ENCODE peak calls at places on chromosomes 12 and 14, in ten cellular contexts. One of them, this sample, is unnamed.
A peak's percentile ranks its signal among the peaks of the same experiment; 100 is the strongest.

GRCh38 chr14:55448146-55448614 is 7.8 kb upstream of the TBPL2 start:
- DNase-seq in astrocyte: peak; percentile 97
- DNase-seq in neural progenitor cell: no peak
- DNase-seq in PC-3: peak; percentile 100
- DNase-seq in tibial artery: no peak
- DNase-seq in aorta: peak; percentile 89
- DNase-seq in kidney: no peak
- DNase-seq in cardiac muscle cell: peak; percentile 85
- DNase-seq in CD8-positive, alpha-beta memory T cell: no peak
- DNase-seq in transverse colon: peak; percentile 60
- DNase-seq in this sample: peak; percentile 99

GRCh38 chr12:92551853-92552397 is 150.9 kb upstream of the PLEKHG7 start:
- DNase-seq in neural progenitor cell: no peak
- DNase-seq in astrocyte: peak; percentile 74
- DNase-seq in aorta: no peak
- DNase-seq in CD8-positive, alpha-beta memory T cell: no peak
- DNase-seq in PC-3: peak; percentile 68
- DNase-seq in kidney: no peak
- DNase-seq in transverse colon: no peak
- DNase-seq in tibial artery: no peak
- DNase-seq in cardiac muscle cell: no peak
- DNase-seq in this sample: peak; percentile 95

GRCh38 chr14:61699092-61699491 is 3.8 kb downstream of the HIF1A start:
- DNase-seq in CD8-positive, alpha-beta memory T cell: no peak
- DNase-seq in tibial artery: no peak
- DNase-seq in PC-3: no peak
- DNase-seq in neural progenitor cell: peak; percentile 17
- DNase-seq in transverse colon: no peak
- DNase-seq in astrocyte: no peak
- DNase-seq in kidney: no peak
- DNase-seq in aorta: no peak
- DNase-seq in cardiac muscle cell: peak; percentile 68
- DNase-seq in this sample: no peak

GRCh38 chr14:100994757-100995156 is 91.2 kb upstream of the RTL1 start:
- DNase-seq in PC-3: peak; percentile 42
- DNase-seq in neural progenitor cell: no peak
- DNase-seq in CD8-positive, alpha-beta memory T cell: no peak
- DNase-seq in aorta: no peak
- DNase-seq in cardiac muscle cell: no peak
- DNase-seq in kidney: no peak
- DNase-seq in astrocyte: no peak
- DNase-seq in tibial artery: no peak
- DNase-seq in transverse colon: no peak
- DNase-seq in this sample: no peak

GRCh38 chr12:53694746-53695145 is 18.9 kb upstream of the ATP5MC2 start:
- DNase-seq in kidney: no peak
- DNase-seq in tibial artery: no peak
- DNase-seq in aorta: no peak
- DNase-seq in CD8-positive, alpha-beta memory T cell: no peak
- DNase-seq in PC-3: no peak
- DNase-seq in transverse colon: no peak
- DNase-seq in neural progenitor cell: peak; percentile 38
- DNase-seq in astrocyte: no peak
- DNase-seq in cardiac muscle cell: no peak
- DNase-seq in this sample: no peak

GRCh38 chr12:42090899-42091298 is 53.8 kb downstream of the GXYLT1 start:
- DNase-seq in PC-3: peak; percentile 64
- DNase-seq in tibial artery: no peak
- DNase-seq in CD8-positive, alpha-beta memory T cell: no peak
- DNase-seq in kidney: no peak
- DNase-seq in astrocyte: peak; percentile 88
- DNase-seq in neural progenitor cell: no peak
- DNase-seq in transverse colon: no peak
- DNase-seq in cardiac muscle cell: peak; percentile 67
- DNase-seq in aorta: no peak
- DNase-seq in this sample: peak; percentile 62

GRCh38 chr12:25583545-25583944 is 30.5 kb upstream of the LMNTD1 start:
- DNase-seq in PC-3: peak; percentile 46
- DNase-seq in neural progenitor cell: peak; percentile 17
- DNase-seq in CD8-positive, alpha-beta memory T cell: no peak
- DNase-seq in kidney: no peak
- DNase-seq in cardiac muscle cell: peak; percentile 81
- DNase-seq in astrocyte: peak; percentile 29
- DNase-seq in transverse colon: no peak
- DNase-seq in aorta: no peak
- DNase-seq in tibial artery: no peak
- DNase-seq in this sample: no peak

GRCh38 chr12:49706351-49707126 is 666 bp downstream of the FMNL3 start:
- DNase-seq in cardiac muscle cell: peak; percentile 50
- DNase-seq in neural progenitor cell: peak; percentile 74
- DNase-seq in tibial artery: peak; percentile 79
- DNase-seq in CD8-positive, alpha-beta memory T cell: peak; percentile 49
- DNase-seq in kidney: peak; percentile 86
- DNase-seq in aorta: peak; percentile 81
- DNase-seq in transverse colon: peak; percentile 18
- DNase-seq in astrocyte: peak; percentile 20
- DNase-seq in PC-3: no peak
- DNase-seq in this sample: no peak

GRCh38 chr12:100348657-100349454 is 8.0 kb upstream of the SLC17A8 start:
- DNase-seq in PC-3: peak; percentile 66
- DNase-seq in cardiac muscle cell: peak; percentile 55
- DNase-seq in tibial artery: no peak
- DNase-seq in kidney: no peak
- DNase-seq in CD8-positive, alpha-beta memory T cell: no peak
- DNase-seq in astrocyte: peak; percentile 4
- DNase-seq in neural progenitor cell: peak; percentile 57
- DNase-seq in transverse colon: no peak
- DNase-seq in aorta: no peak
- DNase-seq in this sample: no peak

GRCh38 chr14:34713681-34714319 is 593 bp downstream of the CFL2 start:
- DNase-seq in transverse colon: peak; percentile 37
- DNase-seq in kidney: peak; percentile 68
- DNase-seq in cardiac muscle cell: peak; percentile 59
- DNase-seq in astrocyte: peak; percentile 83
- DNase-seq in CD8-positive, alpha-beta memory T cell: no peak
- DNase-seq in tibial artery: peak; percentile 68
- DNase-seq in aorta: peak; percentile 79
- DNase-seq in PC-3: peak; percentile 68
- DNase-seq in neural progenitor cell: peak; percentile 26
- DNase-seq in this sample: no peak

GRCh38 chr12:52279683-52280318 is 5.4 kb downstream of the KRT86 start:
- DNase-seq in tibial artery: no peak
- DNase-seq in neural progenitor cell: peak; percentile 46
- DNase-seq in kidney: no peak
- DNase-seq in CD8-positive, alpha-beta memory T cell: no peak
- DNase-seq in aorta: no peak
- DNase-seq in cardiac muscle cell: peak; percentile 9
- DNase-seq in PC-3: peak; percentile 26
- DNase-seq in astrocyte: peak; percentile 66
- DNase-seq in transverse colon: no peak
- DNase-seq in this sample: no peak

GRCh38 chr12:96824074-96824837 is 82.8 kb upstream of the NEDD1 start:
- DNase-seq in CD8-positive, alpha-beta memory T cell: no peak
- DNase-seq in kidney: no peak
- DNase-seq in transverse colon: no peak
- DNase-seq in cardiac muscle cell: no peak
- DNase-seq in aorta: no peak
- DNase-seq in astrocyte: no peak
- DNase-seq in neural progenitor cell: no peak
- DNase-seq in tibial artery: no peak
- DNase-seq in PC-3: no peak
- DNase-seq in this sample: no peak

GRCh38 chr12:50365709-50366406 is 30.6 kb downstream of the FAM186A start:
- DNase-seq in PC-3: no peak
- DNase-seq in CD8-positive, alpha-beta memory T cell: no peak
- DNase-seq in transverse colon: no peak
- DNase-seq in astrocyte: no peak
- DNase-seq in cardiac muscle cell: no peak
- DNase-seq in aorta: no peak
- DNase-seq in tibial artery: no peak
- DNase-seq in kidney: no peak
- DNase-seq in neural progenitor cell: no peak
- DNase-seq in this sample: no peak

GRCh38 chr12:110284597-110284996 is 3.5 kb downstream of the ATP2A2 start:
- DNase-seq in kidney: no peak
- DNase-seq in neural progenitor cell: no peak
- DNase-seq in astrocyte: no peak
- DNase-seq in CD8-positive, alpha-beta memory T cell: no peak
- DNase-seq in transverse colon: no peak
- DNase-seq in aorta: no peak
- DNase-seq in tibial artery: no peak
- DNase-seq in PC-3: peak; percentile 46
- DNase-seq in cardiac muscle cell: no peak
- DNase-seq in this sample: no peak

GRCh38 chr14:104370256-104370870 is 209.2 kb upstream of the C14orf180 start:
- DNase-seq in transverse colon: no peak
- DNase-seq in kidney: peak; percentile 68
- DNase-seq in astrocyte: no peak
- DNase-seq in PC-3: peak; percentile 53
- DNase-seq in aorta: peak; percentile 45
- DNase-seq in cardiac muscle cell: no peak
- DNase-seq in tibial artery: no peak
- DNase-seq in neural progenitor cell: peak; percentile 72
- DNase-seq in CD8-positive, alpha-beta memory T cell: no peak
- DNase-seq in this sample: no peak

GRCh38 chr14:65940056-65940735 is 527.7 kb downstream of the FUT8 start:
- DNase-seq in tibial artery: no peak
- DNase-seq in aorta: no peak
- DNase-seq in CD8-positive, alpha-beta memory T cell: no peak
- DNase-seq in PC-3: peak; percentile 38
- DNase-seq in neural progenitor cell: peak; percentile 41
- DNase-seq in kidney: no peak
- DNase-seq in cardiac muscle cell: no peak
- DNase-seq in transverse colon: no peak
- DNase-seq in astrocyte: no peak
- DNase-seq in this sample: no peak

GRCh38 chr12:92794814-92795213 is 92.0 kb downstream of the PLEKHG7 start:
- DNase-seq in astrocyte: no peak
- DNase-seq in CD8-positive, alpha-beta memory T cell: no peak
- DNase-seq in neural progenitor cell: no peak
- DNase-seq in tibial artery: no peak
- DNase-seq in cardiac muscle cell: no peak
- DNase-seq in kidney: no peak
- DNase-seq in transverse colon: no peak
- DNase-seq in aorta: no peak
- DNase-seq in PC-3: no peak
- DNase-seq in this sample: no peak

GRCh38 chr12:100141666-100141997 is 1.0 kb downstream of the BLTP3B start:
- DNase-seq in cardiac muscle cell: peak; percentile 87
- DNase-seq in neural progenitor cell: no peak
- DNase-seq in tibial artery: no peak
- DNase-seq in kidney: no peak
- DNase-seq in transverse colon: no peak
- DNase-seq in CD8-positive, alpha-beta memory T cell: no peak
- DNase-seq in aorta: no peak
- DNase-seq in PC-3: peak; percentile 91
- DNase-seq in astrocyte: peak; percentile 90
- DNase-seq in this sample: peak; percentile 84

GRCh38 chr14:60724080-60724618 is at the start of gene SIX4:
- DNase-seq in neural progenitor cell: peak; percentile 92
- DNase-seq in PC-3: peak; percentile 98
- DNase-seq in tibial artery: peak; percentile 86
- DNase-seq in cardiac muscle cell: peak; percentile 78
- DNase-seq in kidney: peak; percentile 82
- DNase-seq in aorta: peak; percentile 89
- DNase-seq in CD8-positive, alpha-beta memory T cell: no peak
- DNase-seq in astrocyte: peak; percentile 83
- DNase-seq in transverse colon: peak; percentile 53
- DNase-seq in this sample: peak; percentile 81

GRCh38 chr12:113889076-113889475 is 77.0 kb downstream of the RBM19 start:
- DNase-seq in astrocyte: peak; percentile 46
- DNase-seq in cardiac muscle cell: peak; percentile 21
- DNase-seq in tibial artery: no peak
- DNase-seq in PC-3: no peak
- DNase-seq in kidney: no peak
- DNase-seq in transverse colon: no peak
- DNase-seq in aorta: no peak
- DNase-seq in CD8-positive, alpha-beta memory T cell: no peak
- DNase-seq in neural progenitor cell: no peak
- DNase-seq in this sample: no peak

GRCh38 chr14:61940669-61941420 is 178.6 kb downstream of the SNAPC1 start:
- DNase-seq in neural progenitor cell: peak; percentile 35
- DNase-seq in tibial artery: no peak
- DNase-seq in CD8-positive, alpha-beta memory T cell: no peak
- DNase-seq in PC-3: no peak
- DNase-seq in cardiac muscle cell: no peak
- DNase-seq in kidney: no peak
- DNase-seq in aorta: no peak
- DNase-seq in transverse colon: no peak
- DNase-seq in astrocyte: peak; percentile 20
- DNase-seq in this sample: no peak

GRCh38 chr12:11880424-11880823 is 190.3 kb upstream of the BCL2L14 start:
- DNase-seq in kidney: no peak
- DNase-seq in astrocyte: no peak
- DNase-seq in transverse colon: no peak
- DNase-seq in CD8-positive, alpha-beta memory T cell: no peak
- DNase-seq in aorta: no peak
- DNase-seq in cardiac muscle cell: no peak
- DNase-seq in PC-3: no peak
- DNase-seq in neural progenitor cell: no peak
- DNase-seq in tibial artery: no peak
- DNase-seq in this sample: no peak
- H3K4me1 ChIP-seq in kidney: peaks cover 14% of the 10 kb centered on the region
- H3K4me1 ChIP-seq in astrocyte: peaks cover 42% of the 10 kb centered on the region
- H3K4me1 ChIP-seq in transverse colon: peaks cover 97% of the 10 kb centered on the region
- H3K4me1 ChIP-seq in CD8-positive, alpha-beta memory T cell: peaks cover 16% of the 10 kb centered on the region
- H3K4me1 ChIP-seq in aorta: no peaks in the 10 kb centered on the region
- H3K4me1 ChIP-seq in cardiac muscle cell: no peaks in the 10 kb centered on the region
- H3K4me1 ChIP-seq in PC-3: peaks cover 68% of the 10 kb centered on the region
- H3K4me1 ChIP-seq in neural progenitor cell: peaks cover 12% of the 10 kb centered on the region
- H3K4me1 ChIP-seq in tibial artery: peaks cover 84% of the 10 kb centered on the region
- H3K4me1 ChIP-seq in this sample: peaks cover 44% of the 10 kb centered on the region

GRCh38 chr12:128507470-128507869 is 240.5 kb downstream of the TMEM132C start:
- DNase-seq in neural progenitor cell: no peak
- DNase-seq in CD8-positive, alpha-beta memory T cell: no peak
- DNase-seq in tibial artery: no peak
- DNase-seq in cardiac muscle cell: no peak
- DNase-seq in astrocyte: no peak
- DNase-seq in aorta: no peak
- DNase-seq in transverse colon: no peak
- DNase-seq in kidney: no peak
- DNase-seq in PC-3: no peak
- DNase-seq in this sample: no peak
- H3K27ac ChIP-seq in neural progenitor cell: no peak overlapping the region
- H3K27ac ChIP-seq in CD8-positive, alpha-beta memory T cell: no peak overlapping the region
- H3K27ac ChIP-seq in tibial artery: no peak overlapping the region
- H3K27ac ChIP-seq in cardiac muscle cell: no peak overlapping the region
- H3K27ac ChIP-seq in astrocyte: no peak overlapping the region
- H3K27ac ChIP-seq in aorta: no peak overlapping the region
- H3K27ac ChIP-seq in transverse colon: no peak overlapping the region
- H3K27ac ChIP-seq in kidney: no peak overlapping the region
- H3K27ac ChIP-seq in PC-3: no peak overlapping the region
- H3K27ac ChIP-seq in this sample: no peak overlapping the region

GRCh38 chr14:44530482-44530881 is 23.4 kb upstream of the FSCB start:
- DNase-seq in transverse colon: no peak
- DNase-seq in kidney: no peak
- DNase-seq in PC-3: peak; percentile 48
- DNase-seq in neural progenitor cell: no peak
- DNase-seq in CD8-positive, alpha-beta memory T cell: no peak
- DNase-seq in aorta: no peak
- DNase-seq in cardiac muscle cell: no peak
- DNase-seq in tibial artery: no peak
- DNase-seq in astrocyte: no peak
- DNase-seq in this sample: no peak
- H3K4me1 ChIP-seq in transverse colon: no peaks in the 10 kb centered on the region
- H3K4me1 ChIP-seq in kidney: no peaks in the 10 kb centered on the region
- H3K4me1 ChIP-seq in PC-3: peaks cover 12% of the 10 kb centered on the region
- H3K4me1 ChIP-seq in neural progenitor cell: no peaks in the 10 kb centered on the region
- H3K4me1 ChIP-seq in CD8-positive, alpha-beta memory T cell: no peaks in the 10 kb centered on the region
- H3K4me1 ChIP-seq in aorta: no peaks in the 10 kb centered on the region
- H3K4me1 ChIP-seq in cardiac muscle cell: no peaks in the 10 kb centered on the region
- H3K4me1 ChIP-seq in tibial artery: no peaks in the 10 kb centered on the region
- H3K4me1 ChIP-seq in astrocyte: no peaks in the 10 kb centered on the region
- H3K4me1 ChIP-seq in this sample: no peaks in the 10 kb centered on the region

GRCh38 chr14:94341654-94342333 is 18.7 kb upstream of the SERPINA6 start:
- DNase-seq in aorta: no peak
- DNase-seq in PC-3: peak; percentile 4
- DNase-seq in astrocyte: peak; percentile 72
- DNase-seq in cardiac muscle cell: no peak
- DNase-seq in kidney: no peak
- DNase-seq in neural progenitor cell: no peak
- DNase-seq in CD8-positive, alpha-beta memory T cell: no peak
- DNase-seq in transverse colon: no peak
- DNase-seq in tibial artery: no peak
- DNase-seq in this sample: no peak
- H3K27ac ChIP-seq in aorta: no peak overlapping the region
- H3K27ac ChIP-seq in PC-3: peak overlapping the region; percentile 51
- H3K27ac ChIP-seq in astrocyte: peak overlapping the region; percentile 59
- H3K27ac ChIP-seq in cardiac muscle cell: no peak overlapping the region
- H3K27ac ChIP-seq in kidney: no peak overlapping the region
- H3K27ac ChIP-seq in neural progenitor cell: no peak overlapping the region
- H3K27ac ChIP-seq in CD8-positive, alpha-beta memory T cell: no peak overlapping the region
- H3K27ac ChIP-seq in transverse colon: peak overlapping the region; percentile 66
- H3K27ac ChIP-seq in tibial artery: no peak overlapping the region
- H3K27ac ChIP-seq in this sample: peak overlapping the region; percentile 75

This sample was measured in foreskin keratinocyte.